ENCODE peak calls at places on chromosomes 2 and 18, in nine cellular contexts. V, L, E, B, N, F, D, W and G are unnamed samples.

GRCh38 chr2:221535824-221536223 is 36.3 kb downstream of the EPHA4 start:
- DNase-seq in W (no peak), V (no peak), E (no peak), N (no peak), B (no peak), L (no peak), D (no peak), F (no peak), G (no peak)

GRCh38 chr2:196849895-196850294 is 40.7 kb upstream of the C2orf66 start:
- DNase-seq in V (no peak), B (peak; percentile 8), E (peak; percentile 7), W (no peak), F (peak; percentile 10), N (no peak), D (no peak), L (peak; percentile 42), G (peak; percentile 47)

GRCh38 chr2:27024812-27025211 is 8.0 kb upstream of the TMEM214 start:
- DNase-seq in D (no peak), W (no peak), V (no peak), L (no peak), B (no peak), N (no peak), E (no peak), F (no peak), G (no peak)

GRCh38 chr2:112310906-112311305 is 35.5 kb downstream of the ZC3H6 start:
- DNase-seq in L (no peak), F (no peak), D (no peak), N (no peak), W (no peak), V (no peak), E (no peak), B (no peak), G (no peak)

GRCh38 chr2:18475884-18476283 is 84.6 kb downstream of the RDH14 start:
- DNase-seq in E (no peak), F (no peak), D (no peak), L (no peak), W (no peak), N (no peak), V (no peak), B (no peak), G (no peak)

GRCh38 chr2:72538486-72538885 is 287.3 kb downstream of the EXOC6B start:
- DNase-seq in N (no peak), W (no peak), L (no peak), D (no peak), F (no peak), E (peak; percentile 21), V (no peak), B (no peak), G (no peak)

GRCh38 chr2:236769981-236770671 is 200.5 kb downstream of the ACKR3 start:
- DNase-seq in E (peak; percentile 100), D (no peak), F (peak; percentile 27), V (no peak), W (no peak), B (no peak), N (no peak), L (no peak), G (no peak)

GRCh38 chr18:59852548-59852947 is 47.2 kb upstream of the PMAIP1 start:
- DNase-seq in V (no peak), W (no peak), B (no peak), E (no peak), D (no peak), N (no peak), L (no peak), F (no peak), G (no peak)

GRCh38 chr2:197309369-197310231 is 980 bp downstream of the ANKRD44 start:
- DNase-seq in D (peak; percentile 14), L (no peak), E (no peak), V (peak; percentile 51), F (peak; percentile 19), W (no peak), N (no peak), B (peak; percentile 9), G (peak; percentile 41)

GRCh38 chr2:75424936-75425619 is 135.7 kb downstream of the EVA1A start:
- DNase-seq in L (no peak), B (no peak), W (no peak), N (no peak), F (no peak), E (no peak), D (no peak), V (no peak), G (no peak)

GRCh38 chr2:226478121-226478809 is 321.4 kb downstream of the IRS1 start:
- DNase-seq in E (peak; percentile 92), B (no peak), L (peak; percentile 76), D (no peak), W (no peak), F (no peak), V (no peak), N (no peak), G (peak; percentile 22)

GRCh38 chr2:88212251-88212790 is 42.2 kb downstream of the THNSL2 start:
- DNase-seq in B (no peak), W (no peak), D (no peak), N (no peak), V (peak; percentile 16), F (no peak), L (peak; percentile 19), E (no peak), G (no peak)

GRCh38 chr18:41197967-41198366 is 757.1 kb upstream of the PIK3C3 start:
- DNase-seq in L (no peak), B (no peak), W (no peak), E (no peak), N (no peak), D (no peak), F (no peak), V (no peak), G (no peak)

GRCh38 chr2:128315829-128316776 is 2.6 kb downstream of the HS6ST1 start:
- DNase-seq in V (peak; percentile 72), L (no peak), W (peak; percentile 47), B (peak; percentile 10), N (no peak), E (no peak), D (no peak), F (no peak), G (peak; percentile 17)

GRCh38 chr18:48955528-48956261 is 4.9 kb upstream of the SMAD7 start:
- DNase-seq in L (peak; percentile 65), B (no peak), N (no peak), F (no peak), E (peak; percentile 84), D (no peak), W (no peak), V (no peak), G (no peak)

GRCh38 chr2:147273628-147274027 is 571.2 kb upstream of the ACVR2A start:
- DNase-seq in N (no peak), B (no peak), W (no peak), D (no peak), F (no peak), E (no peak), V (no peak), L (no peak), G (no peak)

GRCh38 chr2:147273106-147273505 is 571.7 kb upstream of the ACVR2A start:
- DNase-seq in L (no peak), V (no peak), D (no peak), E (no peak), W (no peak), F (no peak), N (no peak), B (no peak), G (no peak)

DNA sequence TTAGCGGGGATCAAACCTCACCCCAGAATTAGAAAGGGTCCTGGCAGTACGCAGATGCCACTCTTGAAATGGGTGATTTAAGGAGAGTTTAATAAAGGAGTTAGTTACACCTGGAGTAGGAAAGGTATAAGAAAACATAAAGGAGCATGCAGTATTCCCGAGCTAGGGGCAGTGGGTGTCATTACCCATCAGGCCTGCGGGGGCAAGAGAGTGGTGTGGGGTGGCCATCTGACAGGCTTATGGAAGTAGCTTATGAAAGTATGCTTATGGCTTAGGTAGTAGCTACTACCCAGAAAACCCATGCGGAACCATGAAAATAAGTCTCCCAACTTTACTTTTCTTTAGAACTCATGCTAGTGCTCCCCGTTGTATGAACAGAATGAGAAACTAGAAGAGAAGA is 568.9 kb upstream of the ACVR2A start:
- DNase-seq in B (no peak), D (no peak), F (no peak), E (peak; percentile 0), N (no peak), V (no peak), L (peak; percentile 24), W (no peak), G (no peak)
- TF ChIP-seq CTCF in B (no peak), D (peak; percentile 48), F (peak; percentile 17), E (peak; percentile 43), N (no peak), V (peak; percentile 31), L (peak; percentile 22), W (no peak), G (no peak)

GRCh38 chr2:127064642-127065250 is 42.2 kb downstream of the BIN1 start:
- DNase-seq in E (peak; percentile 93), F (peak; percentile 70), L (peak; percentile 96), D (peak; percentile 22), W (peak; percentile 51), V (no peak), N (peak; percentile 60), B (peak; percentile 54), G (peak; percentile 81)
- TF ChIP-seq CTCF in E (peak; percentile 57), F (no peak), L (no peak), D (no peak), W (no peak), V (no peak), N (no peak), B (no peak), G (no peak)

DNA sequence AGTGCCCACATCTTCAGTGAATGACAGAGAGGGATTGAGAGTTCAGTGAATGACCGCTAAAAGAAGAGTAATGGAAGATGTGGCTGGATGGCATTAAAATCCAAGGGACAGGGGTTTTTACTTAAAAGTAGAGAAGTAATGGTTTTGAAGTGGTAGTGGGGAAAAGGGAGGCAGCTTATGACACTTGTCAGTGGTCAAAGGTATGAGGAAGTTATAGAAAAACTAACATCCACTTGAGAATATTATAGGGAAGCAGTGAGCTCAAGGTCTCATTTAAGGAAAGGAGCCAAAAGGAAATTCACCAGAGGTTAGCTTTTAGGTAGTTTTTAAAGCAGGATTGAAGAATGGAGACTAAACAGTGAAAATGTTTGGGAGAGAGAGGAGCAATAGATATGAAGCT is 24.3 kb downstream of the CDK15 start:
- DNase-seq in E (no peak), F (no peak), L (no peak), W (no peak), N (no peak), D (no peak), B (no peak), V (no peak), G (no peak)
- TF ChIP-seq CTCF in E (no peak), F (no peak), L (no peak), W (no peak), N (no peak), D (no peak), B (no peak), V (no peak), G (no peak)

DNA sequence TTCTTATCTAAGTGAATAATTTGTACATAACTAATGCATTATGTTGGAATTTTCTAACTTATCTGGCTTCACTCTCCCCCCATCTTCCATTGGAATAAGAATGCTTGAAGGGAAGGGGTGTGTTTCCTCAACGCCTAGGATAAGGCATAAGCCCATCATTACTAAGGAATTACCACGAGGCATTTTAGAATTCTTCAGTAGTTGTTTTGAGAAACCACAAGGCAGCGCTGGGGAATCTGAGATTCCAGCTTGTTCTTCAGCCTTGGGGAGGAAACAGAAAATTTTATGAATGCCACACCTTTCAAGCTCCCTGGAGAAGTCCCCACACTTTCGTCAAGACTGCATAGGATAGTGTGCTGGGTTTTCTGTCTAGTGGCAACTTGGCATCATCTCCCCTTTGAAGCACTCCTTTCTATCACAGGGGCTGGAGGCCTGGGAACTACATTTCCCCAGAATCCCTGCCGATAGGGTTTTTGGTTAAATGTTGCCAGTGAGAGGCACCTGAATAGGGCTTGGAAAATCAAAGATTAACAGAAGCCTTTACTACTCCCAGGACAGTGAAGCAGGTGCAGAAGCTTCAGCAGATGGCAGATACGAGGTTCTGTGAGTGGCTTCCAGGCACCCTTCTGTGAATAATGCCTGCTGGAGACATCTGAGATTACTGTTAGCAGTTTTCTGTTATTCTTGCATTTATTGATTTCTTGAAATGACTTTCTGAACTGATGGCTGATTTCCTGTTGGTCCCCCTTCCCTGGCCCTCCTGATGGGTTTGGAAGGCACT is 192.7 kb upstream of the REV1 start:
- DNase-seq in W (no peak), B (no peak), V (no peak), F (no peak), D (no peak), L (no peak), E (peak; percentile 54), N (no peak), G (no peak)
- TF ChIP-seq CTCF in W (no peak), B (no peak), V (no peak), F (no peak), D (no peak), L (no peak), E (no peak), N (no peak), G (no peak)